ENCODE peak calls at places on chromosomes 6 and 20, in eight cellular contexts. H is HS-27A, T is H1, L is mucosa of gallbladder, Z is sciatic nerve, X is lung microvascular endothelial cell, K is NCI-H1105, N is astrocyte of the cerebellum. J is an unnamed sample.

GRCh38 chr6:163872335-163872734 is 457.8 kb downstream of the QKI start:
- DNase-seq in H (no peak), T (no peak), L (no peak), Z (no peak), X (no peak), K (no peak), N (peak; percentile 80), J (no peak)

GRCh38 chr6:133248241-133249001 is 7.3 kb downstream of the EYA4 start:
- DNase-seq in H (no peak), T (no peak), L (no peak), Z (no peak), X (no peak), K (no peak), N (no peak), J (no peak)

GRCh38 chr6:29399525-29399924 is 4.1 kb downstream of the OR12D2 start:
- DNase-seq in H (no peak), T (no peak), L (no peak), Z (no peak), X (no peak), K (no peak), N (no peak), J (no peak)

GRCh38 chr6:160730911-160731310 is 28.9 kb downstream of the PLG start:
- DNase-seq in H (no peak), T (peak; percentile 68), L (no peak), Z (no peak), X (peak; percentile 0), K (no peak), N (no peak), J (no peak)

GRCh38 chr6:149963212-149963461 is 606 bp upstream of the ULBP1 start:
- DNase-seq in H (no peak), T (peak; percentile 67), L (no peak), Z (no peak), X (no peak), K (peak; percentile 44), N (no peak), J (no peak)

GRCh38 chr20:36097751-36098151 is 56.8 kb upstream of the EPB41L1 start:
- DNase-seq in H (no peak), T (peak; percentile 64), L (no peak), Z (no peak), X (peak; percentile 10), K (no peak), N (no peak), J (no peak)

GRCh38 chr6:73152998-73153757 is 72.1 kb downstream of the KHDC1L start:
- DNase-seq in H (no peak), T (no peak), L (no peak), Z (no peak), X (no peak), K (no peak), N (no peak), J (no peak)

GRCh38 chr6:148487461-148487860 is 144.8 kb downstream of the SASH1 start:
- DNase-seq in H (no peak), T (no peak), L (no peak), Z (no peak), X (no peak), K (no peak), N (no peak), J (no peak)

GRCh38 chr6:113488812-113489685 is 368.1 kb upstream of the MARCKS start:
- DNase-seq in H (no peak), T (no peak), L (no peak), Z (no peak), X (peak; percentile 50), K (no peak), N (no peak), J (no peak)

GRCh38 chr6:159252955-159253508 is 83.8 kb downstream of the FNDC1 start:
- DNase-seq in H (peak; percentile 33), T (peak; percentile 54), L (no peak), Z (no peak), X (peak; percentile 18), K (peak; percentile 98), N (peak; percentile 83), J (peak; percentile 93)

GRCh38 chr6:41649596-41649995 is 11.3 kb downstream of the MDFI start:
- DNase-seq in H (no peak), T (no peak), L (no peak), Z (peak; percentile 46), X (no peak), K (no peak), N (no peak), J (no peak)

GRCh38 chr20:25341716-25342680 is 48.6 kb downstream of the ABHD12 start:
- DNase-seq in H (peak; percentile 15), T (no peak), L (no peak), Z (no peak), X (no peak), K (peak; percentile 81), N (no peak), J (peak; percentile 11)

GRCh38 chr6:79984261-79984660 is 20.2 kb upstream of the TTK start:
- DNase-seq in H (no peak), T (no peak), L (no peak), Z (no peak), X (no peak), K (no peak), N (peak; percentile 81), J (no peak)

GRCh38 chr20:31835554-31835953 is 9.8 kb downstream of the FOXS1 start:
- DNase-seq in H (no peak), T (no peak), L (no peak), Z (no peak), X (no peak), K (no peak), N (no peak), J (no peak)

GRCh38 chr6:105184921-105185320 is 5.1 kb upstream of the POPDC3 start:
- DNase-seq in H (no peak), T (no peak), L (no peak), Z (no peak), X (peak; percentile 21), K (no peak), N (no peak), J (no peak)

GRCh38 chr6:14120556-14120955 is 3.0 kb downstream of the CD83 start:
- DNase-seq in H (no peak), T (no peak), L (no peak), Z (no peak), X (no peak), K (no peak), N (no peak), J (no peak)

GRCh38 chr6:107871981-107872380 is 47.9 kb upstream of the SCML4 start:
- DNase-seq in H (no peak), T (no peak), L (no peak), Z (no peak), X (no peak), K (no peak), N (no peak), J (no peak)

GRCh38 chr6:151388997-151389639 is 2.2 kb downstream of the ZBTB2 start:
- DNase-seq in H (no peak), T (no peak), L (no peak), Z (no peak), X (peak; percentile 58), K (no peak), N (no peak), J (no peak)

GRCh38 chr6:107658920-107659879 is 164.9 kb downstream of the SCML4 start:
- DNase-seq in H (no peak), T (no peak), L (no peak), Z (no peak), X (no peak), K (no peak), N (peak; percentile 45), J (no peak)

GRCh38 chr6:170082067-170082466 is 208.8 kb downstream of the DLL1 start:
- DNase-seq in H (no peak), T (no peak), L (no peak), Z (peak; percentile 32), X (no peak), K (no peak), N (no peak), J (no peak)

GRCh38 chr6:122178988-122179387 is 220.5 kb upstream of the HSF2 start:
- DNase-seq in H (no peak), T (no peak), L (no peak), Z (no peak), X (no peak), K (no peak), N (no peak), J (no peak)

GRCh38 chr6:111087106-111087835 is at the start of gene SLC16A10:
- DNase-seq in H (no peak), T (peak; percentile 87), L (peak; percentile 51), Z (peak; percentile 68), X (peak; percentile 35), K (peak; percentile 91), N (no peak), J (no peak)

GRCh38 chr6:4732691-4733315 is 43.4 kb upstream of the CDYL start:
- DNase-seq in H (peak; percentile 53), T (peak; percentile 64), L (peak; percentile 18), Z (no peak), X (peak; percentile 58), K (no peak), N (peak; percentile 59), J (peak; percentile 93)

GRCh38 chr6:66496659-66497058 is 789.6 kb upstream of the EYS start:
- DNase-seq in H (no peak), T (no peak), L (no peak), Z (no peak), X (no peak), K (no peak), N (no peak), J (no peak)

GRCh38 chr6:50834929-50835328 is 16.3 kb downstream of the TFAP2B start:
- DNase-seq in H (no peak), T (no peak), L (no peak), Z (no peak), X (no peak), K (no peak), N (no peak), J (no peak)

GRCh38 chr6:149049230-149049629 is 268.3 kb upstream of the TAB2 start:
- DNase-seq in H (no peak), T (no peak), L (no peak), Z (no peak), X (no peak), K (no peak), N (no peak), J (no peak)

GRCh38 chr6:128570439-128571063 is 50.2 kb upstream of the PTPRK start:
- DNase-seq in H (no peak), T (no peak), L (no peak), Z (no peak), X (peak; percentile 2), K (peak; percentile 35), N (no peak), J (no peak)

GRCh38 chr20:38748097-38748862 is at the start of gene ACTR5:
- DNase-seq in H (peak; percentile 89), T (peak; percentile 99), L (peak; percentile 95), Z (peak; percentile 98), X (peak; percentile 92), K (peak; percentile 89), N (peak; percentile 63), J (no peak)

GRCh38 chr20:56430957-56431356 is 18.9 kb downstream of the CASS4 start:
- DNase-seq in H (no peak), T (no peak), L (no peak), Z (no peak), X (no peak), K (no peak), N (no peak), J (no peak)

GRCh38 chr6:8030920-8031319 is 33.3 kb downstream of the BLOC1S5 start:
- DNase-seq in H (no peak), T (no peak), L (no peak), Z (no peak), X (no peak), K (no peak), N (no peak), J (no peak)

J was measured in keratinocyte.